ENCODE peak calls at places on chromosome 12, in seven cellular contexts. One of them, this sample, is unnamed. For H3K36me3, the result is how much of the 10 kb centered on the place peaks cover.

GRCh38 chr12:3988519-3989217 is 115.5 kb upstream of the PARP11 start:
- DNase-seq in A673: no peak
- DNase-seq in K562: no peak
- DNase-seq in astrocyte: no peak
- DNase-seq in tibial nerve: no peak
- DNase-seq in esophagus squamous epithelium: no peak
- DNase-seq in body of pancreas: no peak
- DNase-seq in this sample: peak

GRCh38 chr12:1799882-1800645 is 20.3 kb upstream of the LRTM2 start:
- DNase-seq in K562: no peak
- DNase-seq in astrocyte: no peak
- DNase-seq in esophagus squamous epithelium: no peak
- DNase-seq in tibial nerve: peak
- DNase-seq in body of pancreas: no peak
- DNase-seq in A673: no peak
- DNase-seq in this sample: no peak

GRCh38 chr12:116397148-116397547 is 119.7 kb upstream of the MED13L start:
- DNase-seq in tibial nerve: no peak
- DNase-seq in A673: no peak
- DNase-seq in astrocyte: peak
- DNase-seq in body of pancreas: no peak
- DNase-seq in esophagus squamous epithelium: no peak
- DNase-seq in K562: no peak
- DNase-seq in this sample: no peak

GRCh38 chr12:131511803-131512564 is 198.9 kb upstream of the SFSWAP start:
- DNase-seq in A673: peak
- DNase-seq in esophagus squamous epithelium: no peak
- DNase-seq in tibial nerve: no peak
- DNase-seq in K562: no peak
- DNase-seq in body of pancreas: no peak
- DNase-seq in astrocyte: no peak
- DNase-seq in this sample: peak

GRCh38 chr12:26473291-26473690 is 277.9 kb downstream of the SSPN start:
- DNase-seq in A673: no peak
- DNase-seq in tibial nerve: no peak
- DNase-seq in astrocyte: peak
- DNase-seq in body of pancreas: no peak
- DNase-seq in K562: no peak
- DNase-seq in esophagus squamous epithelium: no peak
- DNase-seq in this sample: peak

GRCh38 chr12:42447371-42447786 is 121.4 kb downstream of the PPHLN1 start:
- DNase-seq in body of pancreas: no peak
- DNase-seq in tibial nerve: no peak
- DNase-seq in A673: no peak
- DNase-seq in K562: no peak
- DNase-seq in esophagus squamous epithelium: no peak
- DNase-seq in astrocyte: peak
- DNase-seq in this sample: peak

GRCh38 chr12:65607271-65607880 is 216.9 kb upstream of the HMGA2 start:
- DNase-seq in K562: no peak
- DNase-seq in body of pancreas: peak
- DNase-seq in A673: peak
- DNase-seq in esophagus squamous epithelium: no peak
- DNase-seq in tibial nerve: no peak
- DNase-seq in astrocyte: no peak
- DNase-seq in this sample: no peak

GRCh38 chr12:92551853-92552397 is 150.9 kb upstream of the PLEKHG7 start:
- DNase-seq in K562: no peak
- DNase-seq in esophagus squamous epithelium: no peak
- DNase-seq in astrocyte: peak
- DNase-seq in body of pancreas: no peak
- DNase-seq in tibial nerve: no peak
- DNase-seq in A673: no peak
- DNase-seq in this sample: no peak

GRCh38 chr12:100337727-100338126 is 19.1 kb upstream of the SLC17A8 start:
- DNase-seq in esophagus squamous epithelium: no peak
- DNase-seq in astrocyte: no peak
- DNase-seq in body of pancreas: peak
- DNase-seq in A673: no peak
- DNase-seq in K562: no peak
- DNase-seq in tibial nerve: no peak
- DNase-seq in this sample: no peak

GRCh38 chr12:46133751-46134150 is 135.1 kb downstream of the SLC38A1 start:
- DNase-seq in K562: no peak
- DNase-seq in body of pancreas: no peak
- DNase-seq in esophagus squamous epithelium: no peak
- DNase-seq in astrocyte: no peak
- DNase-seq in A673: no peak
- DNase-seq in tibial nerve: no peak
- DNase-seq in this sample: no peak

GRCh38 chr12:124542021-124542941 is 25.1 kb downstream of the NCOR2 start:
- DNase-seq in esophagus squamous epithelium: no peak
- DNase-seq in astrocyte: no peak
- DNase-seq in body of pancreas: no peak
- DNase-seq in tibial nerve: no peak
- DNase-seq in K562: no peak
- DNase-seq in A673: no peak
- DNase-seq in this sample: no peak

GRCh38 chr12:114764516-114764915 is 80.5 kb upstream of the TBX3 start:
- DNase-seq in tibial nerve: no peak
- DNase-seq in body of pancreas: no peak
- DNase-seq in esophagus squamous epithelium: no peak
- DNase-seq in A673: no peak
- DNase-seq in K562: no peak
- DNase-seq in astrocyte: no peak
- DNase-seq in this sample: no peak

GRCh38 chr12:101501410-101502045 is 26.4 kb downstream of the SPIC start:
- DNase-seq in esophagus squamous epithelium: no peak
- DNase-seq in K562: no peak
- DNase-seq in A673: no peak
- DNase-seq in body of pancreas: no peak
- DNase-seq in tibial nerve: no peak
- DNase-seq in astrocyte: no peak
- DNase-seq in this sample: no peak

GRCh38 chr12:57889541-57889989 is 43.0 kb upstream of the CTDSP2 start:
- DNase-seq in K562: no peak
- DNase-seq in A673: no peak
- DNase-seq in esophagus squamous epithelium: no peak
- DNase-seq in astrocyte: peak
- DNase-seq in body of pancreas: peak
- DNase-seq in tibial nerve: peak
- DNase-seq in this sample: no peak

GRCh38 chr12:65742481-65742971 is 81.8 kb upstream of the HMGA2 start:
- DNase-seq in astrocyte: peak
- DNase-seq in K562: no peak
- DNase-seq in A673: peak
- DNase-seq in tibial nerve: no peak
- DNase-seq in esophagus squamous epithelium: no peak
- DNase-seq in body of pancreas: no peak
- DNase-seq in this sample: no peak

DNA sequence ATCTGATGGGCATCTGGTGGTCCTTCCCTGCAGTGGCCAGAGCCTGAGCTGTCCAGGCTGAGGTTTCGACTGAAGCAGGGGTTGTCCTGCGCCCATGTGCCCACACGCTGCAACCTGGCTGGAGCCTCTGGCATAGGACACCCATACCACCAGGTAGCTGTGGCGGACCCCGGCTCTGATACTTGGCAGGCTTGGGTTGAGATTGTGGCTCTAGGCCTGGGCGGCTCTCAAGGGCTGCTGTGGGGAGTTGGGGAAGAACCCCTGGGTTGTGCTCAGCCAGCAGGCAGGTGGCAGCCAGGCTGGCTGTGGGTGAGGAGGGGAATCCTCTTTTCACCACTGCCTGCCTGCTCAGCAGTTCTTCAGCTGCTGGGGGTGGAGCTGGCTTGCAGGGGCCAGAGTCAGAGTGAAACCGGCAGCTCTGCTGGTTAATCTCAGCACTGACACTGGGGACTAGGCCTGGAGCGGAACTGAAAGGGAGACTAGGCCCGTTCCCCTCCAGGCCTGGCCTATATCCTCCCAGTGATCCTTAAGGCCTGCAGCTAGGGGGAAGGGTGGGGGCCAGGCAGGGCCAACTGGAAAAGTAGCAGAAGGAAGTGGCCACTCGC is 39.1 kb downstream of the SH2B3 start:
- DNase-seq in esophagus squamous epithelium: peak
- DNase-seq in astrocyte: no peak
- DNase-seq in K562: no peak
- DNase-seq in body of pancreas: peak
- DNase-seq in A673: peak
- DNase-seq in tibial nerve: no peak
- DNase-seq in this sample: peak
- H3K4me3 ChIP-seq in esophagus squamous epithelium: no peak
- H3K4me3 ChIP-seq in astrocyte: no peak
- H3K4me3 ChIP-seq in K562: no peak
- H3K4me3 ChIP-seq in body of pancreas: no peak
- H3K4me3 ChIP-seq in A673: no peak
- H3K4me3 ChIP-seq in tibial nerve: no peak
- H3K4me3 ChIP-seq in this sample: no peak

DNA sequence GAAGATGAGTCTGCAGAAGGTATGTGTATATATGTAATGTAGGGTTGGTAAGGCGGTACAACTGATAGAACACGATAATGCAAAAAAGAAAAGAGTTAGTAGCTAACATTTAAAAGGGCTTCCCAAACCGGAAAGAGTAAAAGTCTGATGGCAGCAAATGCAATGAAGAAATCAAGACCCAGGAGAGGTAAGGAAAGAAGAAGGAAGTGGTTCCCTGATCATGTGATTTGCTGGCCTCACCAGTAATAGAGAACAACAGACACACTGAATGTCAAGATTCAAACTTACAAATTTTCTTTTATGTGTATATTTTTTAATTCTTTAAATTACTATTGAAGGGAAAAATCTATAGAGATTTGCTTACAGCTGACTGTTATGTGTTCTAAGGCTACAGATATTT is 18.4 kb downstream of the ZFC3H1 start:
- DNase-seq in esophagus squamous epithelium: no peak
- DNase-seq in astrocyte: no peak
- DNase-seq in tibial nerve: no peak
- DNase-seq in A673: no peak
- DNase-seq in K562: no peak
- DNase-seq in body of pancreas: no peak
- DNase-seq in this sample: no peak
- H3K36me3 ChIP-seq in esophagus squamous epithelium: under half
- H3K36me3 ChIP-seq in astrocyte: half or more
- H3K36me3 ChIP-seq in tibial nerve: under half
- H3K36me3 ChIP-seq in A673: half or more
- H3K36me3 ChIP-seq in K562: half or more
- H3K36me3 ChIP-seq in body of pancreas: under half
- H3K36me3 ChIP-seq in this sample: half or more

GRCh38 chr12:12121022-12121421 is 50.3 kb downstream of the BCL2L14 start:
- DNase-seq in astrocyte: no peak
- DNase-seq in K562: no peak
- DNase-seq in A673: no peak
- DNase-seq in body of pancreas: no peak
- DNase-seq in tibial nerve: no peak
- DNase-seq in esophagus squamous epithelium: no peak
- DNase-seq in this sample: no peak
- H3K27ac ChIP-seq in astrocyte: no peak
- H3K27ac ChIP-seq in K562: no peak
- H3K27ac ChIP-seq in A673: no peak
- H3K27ac ChIP-seq in body of pancreas: no peak
- H3K27ac ChIP-seq in tibial nerve: no peak
- H3K27ac ChIP-seq in esophagus squamous epithelium: no peak
- H3K27ac ChIP-seq in this sample: no peak

GRCh38 chr12:50187084-50187900 is 20.1 kb upstream of the CERS5 start:
- DNase-seq in body of pancreas: no peak
- DNase-seq in A673: peak
- DNase-seq in astrocyte: peak
- DNase-seq in tibial nerve: no peak
- DNase-seq in esophagus squamous epithelium: no peak
- DNase-seq in K562: no peak
- DNase-seq in this sample: no peak
- H3K4me3 ChIP-seq in body of pancreas: no peak
- H3K4me3 ChIP-seq in A673: no peak
- H3K4me3 ChIP-seq in astrocyte: peak
- H3K4me3 ChIP-seq in tibial nerve: no peak
- H3K4me3 ChIP-seq in esophagus squamous epithelium: no peak
- H3K4me3 ChIP-seq in K562: no peak
- H3K4me3 ChIP-seq in this sample: no peak

GRCh38 chr12:113233967-113234366 is 12.7 kb downstream of the TPCN1 start:
- DNase-seq in esophagus squamous epithelium: no peak
- DNase-seq in A673: no peak
- DNase-seq in astrocyte: no peak
- DNase-seq in body of pancreas: no peak
- DNase-seq in K562: no peak
- DNase-seq in tibial nerve: no peak
- DNase-seq in this sample: no peak
- H3K36me3 ChIP-seq in esophagus squamous epithelium: under half
- H3K36me3 ChIP-seq in A673: under half
- H3K36me3 ChIP-seq in astrocyte: under half
- H3K36me3 ChIP-seq in body of pancreas: under half
- H3K36me3 ChIP-seq in K562: under half
- H3K36me3 ChIP-seq in tibial nerve: under half
- H3K36me3 ChIP-seq in this sample: under half

This sample was measured in Karpas-422.